ENCODE peak calls at places on chromosomes 6 and 20, in eight cellular contexts. D, U, Z, G, C, P, S and E are unnamed samples.

GRCh38 chr20:24502184-24502583 is 32.8 kb downstream of the SYNDIG1 start:
- DNase-seq in P (peak; percentile 77), Z (peak; percentile 59), S (peak; percentile 52), U (no peak), D (no peak), G (no peak), C (no peak), E (no peak)

GRCh38 chr6:39309942-39310531 is 4.2 kb downstream of the KCNK17 start:
- DNase-seq in G (no peak), D (peak; percentile 57), Z (peak; percentile 62), P (peak; percentile 24), C (peak; percentile 40), S (peak; percentile 66), U (peak; percentile 31), E (peak; percentile 92)

GRCh38 chr20:52098186-52098585 is 93.4 kb downstream of the ZFP64 start:
- DNase-seq in P (no peak), C (no peak), U (no peak), G (no peak), S (no peak), D (no peak), Z (no peak), E (no peak)

GRCh38 chr6:109690373-109690739 is 646 bp downstream of the AK9 start:
- DNase-seq in C (no peak), U (peak; percentile 46), Z (no peak), D (peak; percentile 59), S (peak; percentile 69), G (no peak), P (peak; percentile 50), E (peak; percentile 28)

GRCh38 chr6:3001773-3002293 is 2.1 kb downstream of the NQO2 start:
- DNase-seq in D (no peak), P (peak; percentile 68), S (peak; percentile 22), C (peak; percentile 87), Z (peak; percentile 77), G (no peak), U (no peak), E (peak; percentile 72)

GRCh38 chr6:116087437-116088027 is 13.1 kb upstream of the NT5DC1 start:
- DNase-seq in Z (peak; percentile 78), P (no peak), U (no peak), G (no peak), C (no peak), S (no peak), D (no peak), E (peak; percentile 27)

GRCh38 chr6:16402501-16402900 is 164.1 kb downstream of the GMPR start:
- DNase-seq in G (no peak), P (no peak), Z (no peak), D (no peak), S (peak; percentile 38), U (no peak), C (no peak), E (no peak)

GRCh38 chr6:83062225-83062624 is 3.4 kb downstream of the UBE3D start:
- DNase-seq in S (no peak), G (no peak), D (no peak), Z (peak; percentile 67), U (no peak), C (no peak), P (no peak), E (no peak)

GRCh38 chr6:167324111-167324510 is 775 bp upstream of the TTLL2 start:
- DNase-seq in D (no peak), S (no peak), Z (no peak), C (no peak), U (no peak), G (no peak), P (no peak), E (no peak)

GRCh38 chr6:166958926-166959861 is 2.8 kb upstream of the RNASET2 start:
- DNase-seq in D (peak; percentile 45), P (no peak), U (peak; percentile 42), Z (no peak), G (no peak), S (no peak), C (no peak), E (no peak)

GRCh38 chr6:130035211-130035610 is 16.8 kb downstream of the L3MBTL3 start:
- DNase-seq in C (no peak), S (peak; percentile 37), D (no peak), U (no peak), G (no peak), P (no peak), Z (peak; percentile 34), E (no peak)

GRCh38 chr6:136791296-136792065 is 796 bp downstream of the MAP3K5 start:
- DNase-seq in U (peak; percentile 41), D (peak; percentile 47), C (no peak), G (peak; percentile 13), S (peak; percentile 35), Z (peak; percentile 67), P (peak; percentile 44), E (no peak)

GRCh38 chr6:27867051-27867940 is 44.9 kb downstream of the OR2B2 start:
- DNase-seq in D (peak; percentile 61), S (no peak), G (peak; percentile 15), P (peak; percentile 62), U (peak; percentile 57), C (no peak), Z (peak; percentile 78), E (peak; percentile 72)